ENCODE peak calls at places on chromosomes 2 and 18, in eight cellular contexts. H is HepG2, L is HCT116, T is transverse colon, V is endothelial cell of umbilical vein, M is sigmoid colon, E is breast epithelium, X is stomach. U is an unnamed sample. For H3K4me1, the result is how much of the 10 kb centered on the place peaks cover.

GRCh38 chr2:186669146-186669545 is 24.7 kb upstream of the FAM171B start:
- DNase-seq in H (no peak), L (no peak), T (no peak), V (no peak), M (no peak), E (no peak), X (no peak), U (no peak)

GRCh38 chr2:239249781-239250180 is 151.0 kb downstream of the HDAC4 start:
- DNase-seq in H (no peak), L (no peak), T (peak), V (peak), M (peak), E (no peak), X (peak), U (no peak)

GRCh38 chr18:8081267-8081666 is 514.2 kb downstream of the PTPRM start:
- DNase-seq in H (no peak), L (no peak), T (no peak), V (no peak), M (no peak), E (no peak), X (no peak), U (no peak)

GRCh38 chr2:205375453-205375852 is 306.8 kb upstream of the NRP2 start:
- DNase-seq in H (no peak), L (no peak), T (no peak), V (no peak), M (no peak), E (no peak), X (no peak), U (no peak)

GRCh38 chr18:28013064-28013463 is 163.9 kb downstream of the CDH2 start:
- DNase-seq in H (peak), L (no peak), T (no peak), V (peak), M (no peak), E (no peak), X (no peak), U (no peak)

GRCh38 chr2:222912117-222912516 is 51.3 kb downstream of the ACSL3 start:
- DNase-seq in H (no peak), L (no peak), T (no peak), V (no peak), M (no peak), E (no peak), X (no peak), U (no peak)

GRCh38 chr18:9354256-9354655 is 19.7 kb downstream of the TWSG1 start:
- DNase-seq in H (no peak), L (no peak), T (no peak), V (no peak), M (no peak), E (no peak), X (no peak), U (no peak)

GRCh38 chr2:205763708-205764501 is 81.6 kb downstream of the NRP2 start:
- DNase-seq in H (no peak), L (no peak), T (peak), V (peak), M (peak), E (no peak), X (peak), U (no peak)

GRCh38 chr2:138829326-138829725 is 49.1 kb upstream of the NXPH2 start:
- DNase-seq in H (peak), L (peak), T (no peak), V (peak), M (no peak), E (no peak), X (no peak), U (peak)

GRCh38 chr2:237774811-237775553 is 23.6 kb upstream of the RBM44 start:
- DNase-seq in H (peak), L (peak), T (peak), V (peak), M (no peak), E (peak), X (peak), U (peak)

GRCh38 chr2:104504331-104505073 is 349.4 kb upstream of the POU3F3 start:
- DNase-seq in H (no peak), L (no peak), T (no peak), V (no peak), M (no peak), E (no peak), X (no peak), U (no peak)

GRCh38 chr2:14039134-14039533 is 593.4 kb upstream of the LRATD1 start:
- DNase-seq in H (no peak), L (no peak), T (no peak), V (no peak), M (no peak), E (no peak), X (no peak), U (no peak)
- TF ChIP-seq POLR2AphosphoS5 in H (no peak), L (no peak), T (no peak), V (no peak), M (no peak), E (no peak), X (no peak), U (no peak)

GRCh38 chr2:84946204-84947009 is 24.6 kb upstream of the KCMF1 start:
- DNase-seq in H (peak), L (peak), T (peak), V (peak), M (no peak), E (no peak), X (peak), U (no peak)
- TF ChIP-seq POLR2A in H (no peak), L (peak), T (peak), V (peak), M (no peak), E (no peak), X (no peak), U (peak)

GRCh38 chr2:43041661-43042360 is 184.6 kb downstream of the ZFP36L2 start:
- DNase-seq in H (peak), L (no peak), T (no peak), V (peak), M (no peak), E (no peak), X (no peak), U (peak)
- H3K4me1 ChIP-seq in H (half or more), L (under half), T (under half), V (under half), M (under half), E (under half), X (under half), U (under half)

GRCh38 chr2:177244244-177244771 is 20.2 kb downstream of the NFE2L2 start:
- DNase-seq in H (no peak), L (no peak), T (no peak), V (no peak), M (no peak), E (no peak), X (no peak), U (no peak)

GRCh38 chr2:177243476-177243875 is 21.1 kb downstream of the NFE2L2 start:
- DNase-seq in H (no peak), L (no peak), T (no peak), V (no peak), M (no peak), E (no peak), X (no peak), U (no peak)

GRCh38 chr2:177243073-177243472 is 21.5 kb downstream of the NFE2L2 start:
- DNase-seq in H (no peak), L (no peak), T (no peak), V (no peak), M (peak), E (no peak), X (no peak), U (no peak)

GRCh38 chr2:177241771-177242135 is 22.8 kb downstream of the NFE2L2 start:
- DNase-seq in H (no peak), L (no peak), T (no peak), V (no peak), M (no peak), E (no peak), X (no peak), U (no peak)

GRCh38 chr2:177242136-177242987 is 22.2 kb downstream of the NFE2L2 start:
- DNase-seq in H (peak), L (peak), T (no peak), V (peak), M (peak), E (no peak), X (no peak), U (peak)
- TF ChIP-seq POLR2AphosphoS5 in H (no peak), L (peak), T (peak), V (peak), M (peak), E (peak), X (peak), U (peak)

GRCh38 chr2:128026422-128027277 is 1.2 kb downstream of the SAP130 start:
- DNase-seq in H (no peak), L (no peak), T (no peak), V (peak), M (no peak), E (no peak), X (no peak), U (no peak)

GRCh38 chr2:128027278-128027800 is 520 bp downstream of the SAP130 start:
- DNase-seq in H (peak), L (peak), T (peak), V (peak), M (peak), E (peak), X (peak), U (peak)

GRCh38 chr2:128028668-128029054 is 802 bp upstream of the SAP130 start:
- DNase-seq in H (no peak), L (no peak), T (no peak), V (no peak), M (no peak), E (no peak), X (no peak), U (no peak)

GRCh38 chr2:128032092-128032491 is 4.2 kb upstream of the SAP130 start:
- DNase-seq in H (no peak), L (no peak), T (no peak), V (no peak), M (no peak), E (no peak), X (no peak), U (no peak)

GRCh38 chr2:128027801-128028667 is at the start of gene SAP130:
- DNase-seq in H (peak), L (peak), T (peak), V (peak), M (peak), E (peak), X (peak), U (peak)
- TF ChIP-seq POLR2A in H (no peak), L (no peak), T (peak), V (no peak), M (peak), E (peak), X (no peak), U (peak)

GRCh38 chr2:240894006-240894405 is 1.9 kb downstream of the MAB21L4 start:
- DNase-seq in H (no peak), L (no peak), T (no peak), V (no peak), M (no peak), E (no peak), X (no peak), U (no peak)

GRCh38 chr2:240896394-240896793 is 438 bp upstream of the MAB21L4 start:
- DNase-seq in H (no peak), L (no peak), T (no peak), V (no peak), M (no peak), E (no peak), X (no peak), U (no peak)

GRCh38 chr2:240895656-240896388 is at the start of gene MAB21L4:
- DNase-seq in H (peak), L (peak), T (no peak), V (no peak), M (no peak), E (no peak), X (no peak), U (no peak)

GRCh38 chr2:240893363-240893828 is 2.6 kb downstream of the MAB21L4 start:
- DNase-seq in H (no peak), L (peak), T (no peak), V (no peak), M (no peak), E (no peak), X (no peak), U (no peak)

DNA sequence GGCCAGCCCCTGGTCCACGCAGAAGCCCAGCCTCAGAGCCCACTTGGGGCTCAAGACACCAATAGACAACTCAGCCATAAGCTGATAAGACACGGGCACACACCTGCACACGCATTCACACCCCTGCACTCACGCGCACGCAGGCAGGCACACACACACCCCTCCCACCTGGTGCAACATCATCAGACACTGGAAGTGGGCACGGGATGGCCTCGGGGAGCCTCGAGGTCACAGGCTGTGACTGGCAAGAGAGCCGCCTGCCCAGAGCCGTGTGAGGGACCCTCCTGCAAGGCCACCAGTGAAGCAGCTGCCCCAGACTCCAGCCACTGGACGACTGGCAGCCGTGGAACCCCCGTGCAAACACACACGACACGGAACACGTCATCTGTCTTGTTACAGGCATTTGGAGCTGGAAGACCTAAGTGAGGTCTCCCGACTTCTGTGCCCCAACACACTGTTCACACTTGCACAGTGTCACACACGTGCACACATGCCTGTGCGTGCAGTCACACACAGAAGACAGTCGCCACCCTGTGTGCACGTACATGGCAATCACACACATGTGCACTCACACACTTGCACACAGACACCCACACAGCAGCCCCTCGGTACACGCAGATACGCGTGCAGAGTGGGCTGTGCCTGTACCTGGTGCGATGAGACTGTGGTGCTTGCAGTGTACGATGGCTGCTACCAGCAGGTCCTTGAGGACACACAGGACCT is 959 bp downstream of the MAB21L4 start:
- DNase-seq in H (no peak), L (no peak), T (no peak), V (no peak), M (no peak), E (no peak), X (no peak), U (no peak)
- H3K4me1 ChIP-seq in H (half or more), L (half or more), T (under half), V (under half), M (under half), E (under half), X (under half), U (under half)

GRCh38 chr2:43985359-43985758 is 10.4 kb downstream of the LRPPRC start:
- DNase-seq in H (no peak), L (peak), T (no peak), V (no peak), M (no peak), E (no peak), X (no peak), U (no peak)
- TF ChIP-seq POLR2AphosphoS5 in H (no peak), L (no peak), T (no peak), V (no peak), M (no peak), E (no peak), X (no peak), U (no peak)

U was measured in prostate gland.